ENCODE peak calls at places on chromosome 6, in ten cellular contexts. H is neural progenitor cell, C is H9, X is fibroblast of lung, W is WERI-Rb-1, M is stomach, F is heart right ventricle, T is RWPE2, K is uterus, E is endodermal cell. B is an unnamed sample.
A peak's percentile ranks its signal among the peaks of the same experiment; 100 is the strongest.

GRCh38 chr6:143958839-143959399 is 49.1 kb downstream of the PLAGL1 start:
- DNase-seq in X (no peak), C (peak; percentile 90), W (no peak), M (no peak), K (no peak), T (no peak), E (peak; percentile 96), F (no peak), H (peak; percentile 95), B (no peak)

GRCh38 chr6:31631209-31631608 is 10.7 kb downstream of the PRRC2A start:
- DNase-seq in M (no peak), E (no peak), H (no peak), F (no peak), W (no peak), C (no peak), X (no peak), T (no peak), K (no peak), B (no peak)

GRCh38 chr6:96116674-96117073 is 100.9 kb downstream of the FUT9 start:
- DNase-seq in T (no peak), W (no peak), K (no peak), X (no peak), H (peak; percentile 26), C (no peak), E (peak; percentile 51), F (no peak), M (no peak), B (no peak)

GRCh38 chr6:29005183-29005885 is at the start of gene ZNF311:
- DNase-seq in W (no peak), E (no peak), C (no peak), H (peak; percentile 34), T (no peak), F (no peak), K (peak; percentile 56), M (peak; percentile 47), X (peak; percentile 67), B (no peak)

GRCh38 chr6:140677781-140678528 is 1303.5 kb upstream of the CITED2 start:
- DNase-seq in M (no peak), F (no peak), C (no peak), E (no peak), T (no peak), H (no peak), K (no peak), X (peak; percentile 8), W (no peak), B (no peak)

GRCh38 chr6:29887330-29887818 is 55.0 kb upstream of the HLA-A start:
- DNase-seq in F (peak; percentile 42), T (no peak), C (peak; percentile 54), E (peak; percentile 69), M (peak; percentile 55), W (no peak), X (peak; percentile 13), K (peak; percentile 77), H (peak; percentile 34), B (peak; percentile 8)

GRCh38 chr6:10425973-10426780 is 11.3 kb upstream of the TFAP2A start:
- DNase-seq in C (peak; percentile 55), F (no peak), H (peak; percentile 73), W (peak; percentile 78), E (peak; percentile 76), X (peak; percentile 34), K (no peak), M (peak; percentile 55), T (no peak), B (no peak)

GRCh38 chr6:110415297-110415916 is at the start of gene DDO:
- DNase-seq in F (peak; percentile 82), K (peak; percentile 83), C (no peak), H (no peak), E (no peak), T (no peak), W (no peak), M (peak; percentile 66), X (peak; percentile 61), B (no peak)

DNA sequence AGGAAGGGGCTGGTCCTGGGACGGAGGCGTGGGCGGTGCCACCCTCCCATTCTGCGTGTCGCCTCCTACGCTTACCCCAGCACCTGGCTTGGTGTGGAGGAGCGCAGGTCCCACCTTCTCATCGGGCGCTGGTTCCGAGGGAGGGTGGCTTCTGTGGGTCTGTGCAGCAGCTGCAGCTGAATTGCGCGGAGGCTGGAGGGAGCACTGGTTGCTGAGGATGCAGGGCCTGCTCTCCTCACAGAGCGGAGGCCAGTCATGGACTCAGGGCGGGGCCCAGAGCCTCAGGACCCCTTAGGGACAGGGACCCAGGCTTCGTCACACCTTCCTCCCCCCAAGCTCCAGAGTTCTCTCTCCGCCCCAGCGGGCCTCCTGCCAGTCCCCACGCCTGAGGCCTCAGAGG is 127.8 kb upstream of the MAP3K4 start:
- DNase-seq in K (no peak), M (no peak), F (no peak), E (no peak), H (no peak), T (no peak), W (no peak), X (no peak), C (no peak), B (no peak)
- TF ChIP-seq CTCF in K (no peak), M (no peak), F (no peak), E (no peak), H (no peak), T (no peak), W (no peak), X (no peak), C (no peak), B (no peak)

DNA sequence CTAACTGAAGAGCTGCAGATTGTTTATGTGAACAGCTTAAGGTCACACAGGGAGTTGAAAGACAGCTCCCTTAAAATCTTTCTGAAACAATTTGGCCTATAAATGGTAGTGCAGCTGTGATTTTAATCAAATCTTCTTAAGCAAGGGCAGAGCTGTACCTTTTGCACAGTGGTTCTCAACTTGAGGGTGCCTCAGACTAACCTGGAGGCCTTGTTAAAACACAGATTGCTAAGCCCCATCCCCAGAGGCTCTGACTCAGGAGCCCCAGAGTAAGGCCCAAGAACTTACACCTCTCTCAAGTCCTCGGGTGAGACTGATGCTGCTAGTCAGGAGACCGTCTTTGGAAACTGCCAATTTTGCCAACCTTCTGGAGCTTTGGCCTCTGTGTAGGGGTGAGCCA is 347.0 kb upstream of the HSF2 start:
- DNase-seq in F (no peak), C (no peak), T (no peak), E (no peak), M (no peak), K (no peak), W (no peak), X (no peak), H (no peak), B (no peak)
- H3K27ac ChIP-seq in F (no peak overlapping the region), C (no peak overlapping the region), T (no peak overlapping the region), E (no peak overlapping the region), M (no peak overlapping the region), K (no peak overlapping the region), W (no peak overlapping the region), X (no peak overlapping the region), H (no peak overlapping the region), B (no peak overlapping the region)

DNA sequence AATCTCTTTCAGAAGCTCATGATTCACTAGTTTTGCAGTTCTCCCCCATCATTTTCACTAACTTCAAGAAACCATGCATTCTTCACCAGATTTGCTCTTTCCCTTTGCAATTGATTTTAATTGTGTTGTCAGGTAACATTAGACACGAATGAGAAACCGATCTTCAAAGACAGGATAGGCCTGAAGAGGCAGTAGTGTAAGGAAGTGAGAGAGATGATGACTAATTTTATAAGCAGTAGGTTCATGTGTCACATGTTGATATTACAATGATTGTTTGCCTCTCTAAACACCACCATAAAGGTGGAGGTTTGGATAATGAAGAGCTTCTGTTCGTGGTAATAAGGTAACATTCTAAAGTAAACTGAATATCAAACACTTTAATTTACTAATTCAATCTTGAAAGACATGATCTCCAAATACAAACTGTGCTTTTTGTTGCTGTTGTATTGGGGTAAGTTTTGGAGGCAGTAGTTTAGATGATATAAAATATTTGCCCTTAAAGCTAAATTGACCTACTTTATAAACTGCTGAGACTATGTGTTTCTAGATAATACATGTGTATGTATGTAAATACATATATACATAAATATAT is 207.2 kb downstream of the PHACTR1 start:
- DNase-seq in X (no peak), E (no peak), K (no peak), T (no peak), F (no peak), W (no peak), H (no peak), M (no peak), C (no peak), B (no peak)
- TF ChIP-seq CTCF in X (no peak), E (no peak), K (no peak), T (no peak), F (no peak), W (no peak), H (no peak), M (no peak), C (no peak), B (no peak)

GRCh38 chr6:109238405-109238804 is 143.1 kb downstream of the CEP57L1 start:
- DNase-seq in H (no peak), K (no peak), E (no peak), M (no peak), X (no peak), W (no peak), F (no peak), C (no peak), T (no peak), B (no peak)
- H3K27ac ChIP-seq in H (no peak overlapping the region), K (no peak overlapping the region), E (no peak overlapping the region), M (no peak overlapping the region), X (no peak overlapping the region), W (no peak overlapping the region), F (peak overlapping the region; percentile 62), C (no peak overlapping the region), T (no peak overlapping the region), B (no peak overlapping the region)

B was measured in CD8-positive, alpha-beta T cell.